ENCODE peak calls at places on chromosomes 13 and 19, in five cellular contexts. K is ACHN, G is B cell, N is iPS-NIHi11, D is AG04449. V is an unnamed sample.

GRCh38 chr19:1122972-1123363 is 19.2 kb downstream of the GPX4 start:
- DNase-seq in K (peak), G (peak), N (peak), D (no peak), V (no peak)

GRCh38 chr13:31951215-31951678 is 80.3 kb upstream of the FRY start:
- DNase-seq in K (no peak), G (peak), N (no peak), D (no peak), V (no peak)

GRCh38 chr13:37884674-37885073 is 15.1 kb upstream of the TRPC4 start:
- DNase-seq in K (no peak), G (no peak), N (no peak), D (no peak), V (no peak)

GRCh38 chr19:19134687-19135158 is 3.6 kb downstream of the TMEM161A start:
- DNase-seq in K (no peak), G (peak), N (peak), D (no peak), V (no peak)

GRCh38 chr13:98285317-98285716 is 108.2 kb upstream of the RNF113B start:
- DNase-seq in K (no peak), G (no peak), N (no peak), D (no peak), V (no peak)

GRCh38 chr13:46846736-46847135 is 49.8 kb upstream of the ESD start:
- DNase-seq in K (no peak), G (no peak), N (no peak), D (no peak), V (no peak)

GRCh38 chr19:7550987-7551761 is 15.7 kb downstream of the PNPLA6 start:
- DNase-seq in K (no peak), G (peak), N (peak), D (no peak), V (no peak)

GRCh38 chr19:1533510-1534150 is 9.8 kb downstream of the PLK5 start:
- DNase-seq in K (no peak), G (no peak), N (no peak), D (no peak), V (no peak)

GRCh38 chr13:43878897-43879322 is 630 bp downstream of the CCDC122 start:
- DNase-seq in K (peak), G (no peak), N (peak), D (no peak), V (peak)

GRCh38 chr13:95343944-95344343 is 42.7 kb upstream of the ABCC4 start:
- DNase-seq in K (no peak), G (no peak), N (no peak), D (no peak), V (no peak)

GRCh38 chr13:21399741-21400140 is 59.4 kb downstream of the ZDHHC20 start:
- DNase-seq in K (no peak), G (no peak), N (no peak), D (no peak), V (no peak)

GRCh38 chr19:13164370-13165090 is 14.3 kb downstream of the IER2 start:
- DNase-seq in K (peak), G (peak), N (peak), D (no peak), V (no peak)